ENCODE peak calls at places on chromosome 15, in nine cellular contexts. P is uterus, X is testis, F is body of pancreas, U is HCT116, I is right lobe of liver, H is Peyer's patch, M is gastrocnemius medialis, W is breast epithelium. J is an unnamed sample.
A peak's percentile ranks its signal among the peaks of the same experiment; 100 is the strongest.

GRCh38 chr15:93030430-93031102 is 58.4 kb downstream of the RGMA start:
- DNase-seq in P (peak; percentile 81), X (peak; percentile 82), F (peak; percentile 74), U (peak; percentile 48), I (peak; percentile 77), H (peak; percentile 69), M (peak; percentile 67), W (peak; percentile 67), J (peak; percentile 90)

GRCh38 chr15:29115093-29115991 is 154.3 kb downstream of the NSMCE3 start:
- DNase-seq in P (no peak), X (peak; percentile 54), F (no peak), U (no peak), I (no peak), H (no peak), M (no peak), W (no peak), J (no peak)

GRCh38 chr15:89496155-89497098 is at the start of gene RHCG:
- DNase-seq in P (no peak), X (peak; percentile 56), F (peak; percentile 68), U (no peak), I (peak; percentile 46), H (no peak), M (no peak), W (no peak), J (no peak)

GRCh38 chr15:33298631-33299030 is 12.1 kb upstream of the RYR3 start:
- DNase-seq in P (no peak), X (no peak), F (no peak), U (no peak), I (no peak), H (no peak), M (no peak), W (no peak), J (no peak)

GRCh38 chr15:35850284-35850683 is 304.3 kb upstream of the DPH6 start:
- DNase-seq in P (no peak), X (no peak), F (no peak), U (no peak), I (no peak), H (no peak), M (no peak), W (no peak), J (no peak)

GRCh38 chr15:91192285-91193058 is 92.4 kb downstream of the SV2B start:
- DNase-seq in P (no peak), X (no peak), F (no peak), U (no peak), I (no peak), H (no peak), M (no peak), W (no peak), J (no peak)

GRCh38 chr15:77819841-77820728 is 187.4 kb upstream of the LINGO1 start:
- DNase-seq in P (no peak), X (peak; percentile 45), F (no peak), U (peak; percentile 38), I (no peak), H (no peak), M (no peak), W (no peak), J (no peak)

GRCh38 chr15:101558217-101558941 is 68.9 kb upstream of the PCSK6 start:
- DNase-seq in P (no peak), X (no peak), F (peak; percentile 24), U (no peak), I (no peak), H (no peak), M (no peak), W (no peak), J (no peak)

GRCh38 chr15:68470049-68470738 is 38.2 kb upstream of the ITGA11 start:
- DNase-seq in P (no peak), X (no peak), F (no peak), U (no peak), I (no peak), H (no peak), M (no peak), W (no peak), J (no peak)

GRCh38 chr15:95429345-95429744 is 901.2 kb upstream of the NR2F2 start:
- DNase-seq in P (no peak), X (peak; percentile 28), F (peak; percentile 14), U (no peak), I (no peak), H (no peak), M (no peak), W (no peak), J (no peak)

GRCh38 chr15:50166216-50166615 is 15.8 kb upstream of the SLC27A2 start:
- DNase-seq in P (no peak), X (no peak), F (no peak), U (no peak), I (no peak), H (no peak), M (no peak), W (no peak), J (no peak)

GRCh38 chr15:51731549-51732267 is 5.7 kb downstream of the LYSMD2 start:
- DNase-seq in P (no peak), X (no peak), F (peak; percentile 57), U (no peak), I (no peak), H (no peak), M (no peak), W (no peak), J (no peak)
- H3K4me3 ChIP-seq in P (no peak overlapping the region), X (no peak overlapping the region), F (no peak overlapping the region), U (no peak overlapping the region), I (peak overlapping the region; percentile 10), H (peak overlapping the region; percentile 32), M (peak overlapping the region; percentile 43), W (peak overlapping the region; percentile 28), J (no peak overlapping the region)

DNA sequence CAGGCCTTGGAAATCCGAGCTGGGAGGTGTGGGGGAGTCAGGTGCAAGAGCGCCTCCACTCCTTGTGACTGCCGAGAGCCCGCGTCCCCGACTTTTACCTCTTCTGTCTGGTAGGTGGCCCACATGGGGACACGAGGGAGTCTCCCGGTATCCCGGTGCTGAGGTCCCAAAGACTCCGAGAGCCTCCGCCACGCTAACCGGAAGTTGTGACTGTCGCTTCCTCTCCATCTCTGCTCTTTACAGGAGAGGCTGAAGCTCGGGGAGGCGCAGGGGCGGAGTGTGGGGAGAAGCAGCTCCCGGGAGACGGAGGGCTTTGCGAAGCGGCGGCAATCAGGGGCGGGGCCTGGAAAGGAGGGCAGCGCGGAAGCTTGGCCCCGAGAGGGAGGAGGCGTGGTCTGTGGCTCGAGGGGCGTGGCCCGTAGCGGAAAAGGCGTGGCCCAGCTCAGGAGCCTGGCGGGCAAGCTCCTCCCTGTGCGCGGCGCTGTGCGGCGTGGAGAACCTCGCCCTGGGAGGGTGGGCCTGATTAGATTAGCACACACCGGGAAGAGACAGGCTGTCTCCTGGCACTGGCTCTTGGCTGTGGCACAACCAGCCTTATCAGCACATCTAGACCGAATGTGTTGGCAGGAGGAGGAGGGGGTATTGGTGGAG is 143.9 kb downstream of the GABRB3 start:
- DNase-seq in P (peak; percentile 73), X (peak; percentile 85), F (peak; percentile 64), U (no peak), I (peak; percentile 50), H (peak; percentile 62), M (no peak), W (peak; percentile 38), J (peak; percentile 67)
- TF ChIP-seq POLR2A in P (no peak), X (no peak), F (peak; percentile 40), U (no peak), I (no peak), H (peak; percentile 37), M (no peak), W (no peak), J (no peak)

GRCh38 chr15:98794211-98794610 is 145.9 kb downstream of the IGF1R start:
- DNase-seq in P (no peak), X (no peak), F (no peak), U (no peak), I (no peak), H (no peak), M (no peak), W (no peak), J (no peak)

GRCh38 chr15:98798375-98798893 is 150.1 kb downstream of the IGF1R start:
- DNase-seq in P (no peak), X (no peak), F (no peak), U (no peak), I (no peak), H (no peak), M (no peak), W (no peak), J (no peak)

GRCh38 chr15:98796685-98797084 is 148.3 kb downstream of the IGF1R start:
- DNase-seq in P (no peak), X (no peak), F (no peak), U (no peak), I (no peak), H (no peak), M (no peak), W (no peak), J (no peak)

GRCh38 chr15:98794754-98795153 is 146.4 kb downstream of the IGF1R start:
- DNase-seq in P (no peak), X (no peak), F (no peak), U (no peak), I (no peak), H (no peak), M (no peak), W (no peak), J (peak; percentile 51)

DNA sequence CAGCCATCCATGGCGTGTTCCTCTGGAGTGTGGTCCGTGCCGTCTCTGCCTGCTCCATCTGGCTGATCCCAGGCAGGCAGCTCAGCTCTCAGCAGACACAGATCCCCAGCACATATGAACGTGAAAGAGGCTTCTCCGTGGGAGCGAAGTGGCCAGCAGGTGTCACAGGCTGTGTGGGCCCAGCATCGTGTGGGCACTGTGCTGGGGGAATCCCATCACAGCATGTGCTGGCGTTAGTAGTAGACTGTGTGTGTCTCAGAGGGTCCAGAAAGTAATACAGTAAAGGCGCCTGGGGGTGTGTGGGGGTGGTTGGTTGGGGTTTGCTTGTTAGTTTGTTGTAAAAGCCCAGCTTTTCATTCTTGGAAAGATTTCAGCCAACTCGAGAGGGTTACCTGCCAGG is 147.6 kb downstream of the IGF1R start:
- DNase-seq in P (no peak), X (no peak), F (no peak), U (no peak), I (no peak), H (no peak), M (no peak), W (no peak), J (no peak)
- H3K4me1 ChIP-seq in P (peaks cover 13% of the 10 kb centered on the region), X (peaks cover 23% of the 10 kb centered on the region), F (peaks cover 73% of the 10 kb centered on the region), U (peaks cover 29% of the 10 kb centered on the region), I (no peaks in the 10 kb centered on the region), H (peaks cover 20% of the 10 kb centered on the region), M (peaks cover 29% of the 10 kb centered on the region), W (no peaks in the 10 kb centered on the region), J (peaks cover 25% of the 10 kb centered on the region)

GRCh38 chr15:82647835-82648256 is 683 bp upstream of the CPEB1 start:
- DNase-seq in P (peak; percentile 53), X (peak; percentile 65), F (peak; percentile 8), U (no peak), I (no peak), H (no peak), M (no peak), W (no peak), J (no peak)

GRCh38 chr15:82650046-82650670 is 3.0 kb upstream of the CPEB1 start:
- DNase-seq in P (no peak), X (no peak), F (no peak), U (no peak), I (no peak), H (no peak), M (no peak), W (no peak), J (no peak)

GRCh38 chr15:82647045-82647834 is at the start of gene CPEB1:
- DNase-seq in P (peak; percentile 83), X (peak; percentile 72), F (peak; percentile 53), U (no peak), I (no peak), H (peak; percentile 57), M (peak; percentile 24), W (no peak), J (peak; percentile 75)

GRCh38 chr15:82648257-82649103 is 1.3 kb upstream of the CPEB1 start:
- DNase-seq in P (peak; percentile 25), X (peak; percentile 33), F (no peak), U (no peak), I (no peak), H (no peak), M (no peak), W (no peak), J (no peak)

GRCh38 chr15:82649226-82649999 is 2.2 kb upstream of the CPEB1 start:
- DNase-seq in P (no peak), X (no peak), F (no peak), U (no peak), I (no peak), H (no peak), M (no peak), W (no peak), J (no peak)
- H3K4me3 ChIP-seq in P (no peak overlapping the region), X (no peak overlapping the region), F (no peak overlapping the region), U (no peak overlapping the region), I (no peak overlapping the region), H (no peak overlapping the region), M (no peak overlapping the region), W (no peak overlapping the region), J (no peak overlapping the region)

J was measured in adrenal gland.